ENCODE peak calls at places on chromosomes 6 and 20, in eight cellular contexts. One of them, this sample, is unnamed.
A peak's percentile ranks its signal among the peaks of the same experiment; 100 is the strongest.

GRCh38 chr20:41136695-41137411 is 490 bp upstream of the PLCG1 start:
- DNase-seq in cardiac muscle cell: peak; percentile 90
- DNase-seq in testis: peak; percentile 94
- DNase-seq in IMR-90: peak; percentile 67
- DNase-seq in tibial nerve: peak; percentile 87
- DNase-seq in tibial artery: peak; percentile 95
- DNase-seq in ovary: peak; percentile 94
- DNase-seq in brain microvascular endothelial cell: peak; percentile 71
- DNase-seq in this sample: peak; percentile 93

GRCh38 chr6:72966628-72967280 is 258.5 kb downstream of the KHDC1L start:
- DNase-seq in IMR-90: peak; percentile 27
- DNase-seq in brain microvascular endothelial cell: no peak
- DNase-seq in testis: no peak
- DNase-seq in tibial nerve: no peak
- DNase-seq in tibial artery: no peak
- DNase-seq in cardiac muscle cell: peak; percentile 43
- DNase-seq in ovary: no peak
- DNase-seq in this sample: no peak

GRCh38 chr6:111201764-111202163 is 114.5 kb downstream of the SLC16A10 start:
- DNase-seq in ovary: no peak
- DNase-seq in tibial artery: no peak
- DNase-seq in testis: no peak
- DNase-seq in brain microvascular endothelial cell: no peak
- DNase-seq in tibial nerve: no peak
- DNase-seq in IMR-90: no peak
- DNase-seq in cardiac muscle cell: no peak
- DNase-seq in this sample: no peak

GRCh38 chr20:49286689-49287551 is 9.1 kb upstream of the ZNFX1 start:
- DNase-seq in tibial artery: no peak
- DNase-seq in cardiac muscle cell: no peak
- DNase-seq in tibial nerve: no peak
- DNase-seq in ovary: no peak
- DNase-seq in brain microvascular endothelial cell: no peak
- DNase-seq in testis: no peak
- DNase-seq in IMR-90: peak; percentile 36
- DNase-seq in this sample: no peak

GRCh38 chr6:137080711-137081110 is 35.9 kb upstream of the IL20RA start:
- DNase-seq in IMR-90: no peak
- DNase-seq in brain microvascular endothelial cell: no peak
- DNase-seq in testis: no peak
- DNase-seq in tibial artery: no peak
- DNase-seq in tibial nerve: no peak
- DNase-seq in cardiac muscle cell: no peak
- DNase-seq in ovary: no peak
- DNase-seq in this sample: no peak

GRCh38 chr20:29349836-29350235 is 1907.6 kb upstream of the DEFB115 start:
- DNase-seq in tibial nerve: no peak
- DNase-seq in tibial artery: no peak
- DNase-seq in brain microvascular endothelial cell: no peak
- DNase-seq in ovary: no peak
- DNase-seq in cardiac muscle cell: no peak
- DNase-seq in IMR-90: no peak
- DNase-seq in testis: no peak
- DNase-seq in this sample: no peak

GRCh38 chr6:109349419-109349987 is 32.8 kb downstream of the CD164 start:
- DNase-seq in testis: peak; percentile 21
- DNase-seq in tibial artery: no peak
- DNase-seq in cardiac muscle cell: peak; percentile 95
- DNase-seq in ovary: no peak
- DNase-seq in IMR-90: peak; percentile 82
- DNase-seq in tibial nerve: no peak
- DNase-seq in brain microvascular endothelial cell: peak; percentile 52
- DNase-seq in this sample: no peak

GRCh38 chr6:129730477-129731165 is 20.6 kb upstream of the ARHGAP18 start:
- DNase-seq in tibial artery: no peak
- DNase-seq in IMR-90: no peak
- DNase-seq in tibial nerve: no peak
- DNase-seq in brain microvascular endothelial cell: no peak
- DNase-seq in testis: no peak
- DNase-seq in ovary: no peak
- DNase-seq in cardiac muscle cell: peak; percentile 48
- DNase-seq in this sample: no peak

GRCh38 chr6:83861077-83861476 is 1.6 kb downstream of the CYB5R4 start:
- DNase-seq in cardiac muscle cell: no peak
- DNase-seq in IMR-90: no peak
- DNase-seq in tibial nerve: no peak
- DNase-seq in testis: no peak
- DNase-seq in brain microvascular endothelial cell: no peak
- DNase-seq in tibial artery: no peak
- DNase-seq in ovary: no peak
- DNase-seq in this sample: no peak

GRCh38 chr20:49668181-49668877 is 45.3 kb downstream of the B4GALT5 start:
- DNase-seq in IMR-90: no peak
- DNase-seq in ovary: no peak
- DNase-seq in testis: peak; percentile 91
- DNase-seq in brain microvascular endothelial cell: no peak
- DNase-seq in tibial artery: no peak
- DNase-seq in tibial nerve: no peak
- DNase-seq in cardiac muscle cell: no peak
- DNase-seq in this sample: no peak

DNA sequence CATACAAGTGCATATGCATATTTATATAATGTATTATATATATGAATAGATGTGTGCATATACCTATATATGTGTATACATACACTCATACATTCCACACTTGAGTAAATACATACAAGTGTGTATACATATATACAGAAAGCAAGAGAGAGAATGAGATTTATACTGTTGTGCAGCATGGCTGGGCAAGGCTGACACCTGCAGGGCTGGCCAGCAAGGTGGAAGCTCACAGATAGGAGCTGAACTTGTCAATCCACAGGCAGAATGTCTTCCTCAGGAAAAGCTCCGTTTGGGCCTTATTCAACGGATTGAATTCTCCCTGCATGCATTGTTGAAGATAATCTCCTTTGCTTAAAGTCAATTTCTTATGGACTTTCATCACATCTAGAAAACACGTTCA is 256.7 kb downstream of the ZNF217 start:
- DNase-seq in ovary: no peak
- DNase-seq in IMR-90: no peak
- DNase-seq in cardiac muscle cell: no peak
- DNase-seq in tibial nerve: no peak
- DNase-seq in testis: no peak
- DNase-seq in brain microvascular endothelial cell: no peak
- DNase-seq in tibial artery: no peak
- DNase-seq in this sample: no peak
- TF ChIP-seq CTCF in ovary: no peak
- TF ChIP-seq CTCF in IMR-90: no peak
- TF ChIP-seq CTCF in cardiac muscle cell: no peak
- TF ChIP-seq CTCF in tibial nerve: no peak
- TF ChIP-seq CTCF in testis: no peak
- TF ChIP-seq CTCF in brain microvascular endothelial cell: no peak
- TF ChIP-seq CTCF in tibial artery: no peak
- TF ChIP-seq CTCF in this sample: no peak

DNA sequence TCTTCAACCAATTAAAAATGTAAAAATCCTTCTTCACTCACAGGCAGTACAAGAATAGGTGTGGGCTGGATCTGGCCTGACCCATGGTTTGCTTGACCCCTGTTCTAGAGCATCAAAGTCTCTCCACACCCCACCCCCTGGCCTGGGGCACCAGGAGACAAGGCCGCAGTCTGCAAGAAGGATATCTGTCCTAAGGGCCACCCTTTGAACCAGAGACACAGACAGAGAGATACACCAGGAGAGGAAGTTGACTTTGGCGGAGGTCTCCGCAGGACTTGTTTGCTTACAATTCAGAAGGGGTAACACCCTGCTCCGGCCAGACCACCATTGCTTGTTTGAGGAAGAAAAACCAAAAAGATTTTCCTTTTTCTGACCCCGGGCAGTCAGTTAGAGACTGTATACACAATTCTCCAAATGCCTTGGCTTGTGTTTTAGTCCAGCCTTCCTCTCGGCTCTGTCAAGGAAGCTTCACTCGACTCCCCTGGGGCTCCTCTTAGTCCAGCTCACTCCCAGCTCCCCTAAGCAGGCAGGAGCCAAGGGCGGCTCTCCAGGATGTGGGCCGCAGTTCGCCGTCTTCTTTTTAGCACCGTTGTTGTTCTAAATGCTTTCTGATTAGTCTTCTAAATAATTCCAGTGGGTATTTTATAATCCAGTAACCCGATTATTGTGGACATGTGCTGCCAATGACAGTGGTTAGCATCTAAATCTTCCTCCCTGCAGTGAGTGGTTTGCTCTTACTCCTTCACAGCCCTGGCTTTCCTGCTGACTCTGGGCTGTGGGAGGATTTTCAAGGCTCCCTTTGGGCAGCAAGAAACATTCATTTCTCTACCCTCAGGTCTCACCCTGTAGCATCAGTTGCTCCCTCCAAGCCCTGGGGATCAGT is 58.6 kb upstream of the MRPS10 start:
- DNase-seq in testis: peak; percentile 73
- DNase-seq in brain microvascular endothelial cell: peak; percentile 36
- DNase-seq in tibial artery: no peak
- DNase-seq in cardiac muscle cell: peak; percentile 73
- DNase-seq in tibial nerve: no peak
- DNase-seq in IMR-90: no peak
- DNase-seq in ovary: peak; percentile 62
- DNase-seq in this sample: peak; percentile 58
- H3K27ac ChIP-seq in testis: peak overlapping the region; percentile 2
- H3K27ac ChIP-seq in brain microvascular endothelial cell: peak overlapping the region; percentile 25
- H3K27ac ChIP-seq in tibial artery: no peak overlapping the region
- H3K27ac ChIP-seq in cardiac muscle cell: no peak overlapping the region
- H3K27ac ChIP-seq in tibial nerve: peak overlapping the region; percentile 39
- H3K27ac ChIP-seq in IMR-90: peak overlapping the region; percentile 77
- H3K27ac ChIP-seq in ovary: no peak overlapping the region
- H3K27ac ChIP-seq in this sample: no peak overlapping the region

GRCh38 chr6:154411076-154411475 is 54.5 kb upstream of the IPCEF1 start:
- DNase-seq in ovary: no peak
- DNase-seq in tibial artery: no peak
- DNase-seq in brain microvascular endothelial cell: no peak
- DNase-seq in tibial nerve: no peak
- DNase-seq in cardiac muscle cell: no peak
- DNase-seq in IMR-90: no peak
- DNase-seq in testis: no peak
- DNase-seq in this sample: no peak
- H3K4me3 ChIP-seq in ovary: peak overlapping the region; percentile 5
- H3K4me3 ChIP-seq in tibial artery: no peak overlapping the region
- H3K4me3 ChIP-seq in brain microvascular endothelial cell: peak overlapping the region; percentile 12
- H3K4me3 ChIP-seq in tibial nerve: no peak overlapping the region
- H3K4me3 ChIP-seq in cardiac muscle cell: no peak overlapping the region
- H3K4me3 ChIP-seq in IMR-90: peak overlapping the region; percentile 9
- H3K4me3 ChIP-seq in testis: no peak overlapping the region
- H3K4me3 ChIP-seq in this sample: peak overlapping the region; percentile 29

GRCh38 chr6:153104220-153104619 is 26.9 kb downstream of the RGS17 start:
- DNase-seq in cardiac muscle cell: no peak
- DNase-seq in brain microvascular endothelial cell: no peak
- DNase-seq in testis: no peak
- DNase-seq in IMR-90: no peak
- DNase-seq in tibial artery: no peak
- DNase-seq in ovary: no peak
- DNase-seq in tibial nerve: no peak
- DNase-seq in this sample: no peak

GRCh38 chr6:153103256-153103655 is 27.8 kb downstream of the RGS17 start:
- DNase-seq in testis: no peak
- DNase-seq in tibial artery: no peak
- DNase-seq in IMR-90: no peak
- DNase-seq in cardiac muscle cell: no peak
- DNase-seq in brain microvascular endothelial cell: no peak
- DNase-seq in ovary: no peak
- DNase-seq in tibial nerve: no peak
- DNase-seq in this sample: no peak

GRCh38 chr6:153106021-153106420 is 25.1 kb downstream of the RGS17 start:
- DNase-seq in brain microvascular endothelial cell: no peak
- DNase-seq in IMR-90: no peak
- DNase-seq in ovary: no peak
- DNase-seq in tibial artery: no peak
- DNase-seq in tibial nerve: no peak
- DNase-seq in testis: no peak
- DNase-seq in cardiac muscle cell: no peak
- DNase-seq in this sample: no peak

DNA sequence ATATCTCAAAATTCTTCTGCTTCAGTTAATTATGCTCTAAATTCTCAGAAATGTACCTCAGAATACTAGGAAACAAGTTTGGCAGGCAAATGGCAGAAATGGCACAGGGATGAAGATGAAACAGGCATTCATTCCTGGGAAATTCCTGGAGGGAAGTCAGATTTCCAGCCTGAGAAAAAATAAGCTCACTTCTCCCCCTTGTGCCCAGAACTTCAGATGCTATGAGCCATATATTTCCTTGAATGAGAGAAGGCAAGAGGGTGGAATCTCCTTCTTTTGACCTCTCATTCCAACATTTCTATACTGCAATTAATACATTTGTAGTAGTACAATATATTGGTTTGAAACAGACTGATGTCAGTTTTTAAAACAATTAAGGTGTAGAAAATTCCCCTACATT is 22.8 kb downstream of the RGS17 start:
- DNase-seq in tibial nerve: no peak
- DNase-seq in ovary: no peak
- DNase-seq in brain microvascular endothelial cell: no peak
- DNase-seq in testis: no peak
- DNase-seq in cardiac muscle cell: peak; percentile 53
- DNase-seq in IMR-90: no peak
- DNase-seq in tibial artery: no peak
- DNase-seq in this sample: no peak
- TF ChIP-seq CTCF in tibial nerve: no peak
- TF ChIP-seq CTCF in ovary: no peak
- TF ChIP-seq CTCF in brain microvascular endothelial cell: peak; percentile 66
- TF ChIP-seq CTCF in testis: no peak
- TF ChIP-seq CTCF in cardiac muscle cell: peak; percentile 42
- TF ChIP-seq CTCF in IMR-90: peak; percentile 49
- TF ChIP-seq CTCF in tibial artery: peak; percentile 45
- TF ChIP-seq CTCF in this sample: no peak

DNA sequence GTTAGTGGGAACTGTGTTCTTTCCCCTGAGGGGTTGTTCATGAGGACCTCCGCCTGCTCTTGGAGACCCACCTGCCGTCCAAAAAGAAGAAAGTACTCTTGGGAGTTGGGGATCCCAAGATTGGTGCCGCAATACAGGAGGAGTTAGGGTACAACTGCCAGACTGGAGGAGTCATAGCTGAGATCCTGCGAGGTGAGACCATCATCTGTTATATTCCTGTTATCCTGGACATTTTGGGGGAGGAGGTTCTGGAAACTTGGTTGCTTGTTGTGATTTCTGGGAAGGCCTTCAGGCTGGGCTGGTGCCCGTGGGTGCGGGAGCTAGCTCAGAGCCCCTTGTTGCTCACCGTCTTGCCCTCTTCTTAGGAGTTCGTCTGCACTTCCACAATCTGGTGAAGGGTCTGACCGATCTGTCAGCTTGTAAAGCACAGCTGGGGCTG is 2.0 kb downstream of the NOP56 start:
- DNase-seq in testis: no peak
- DNase-seq in cardiac muscle cell: no peak
- DNase-seq in IMR-90: no peak
- DNase-seq in ovary: no peak
- DNase-seq in tibial nerve: no peak
- DNase-seq in brain microvascular endothelial cell: no peak
- DNase-seq in tibial artery: peak; percentile 11
- DNase-seq in this sample: no peak
- H3K27ac ChIP-seq in testis: no peak overlapping the region
- H3K27ac ChIP-seq in cardiac muscle cell: no peak overlapping the region
- H3K27ac ChIP-seq in IMR-90: no peak overlapping the region
- H3K27ac ChIP-seq in ovary: no peak overlapping the region
- H3K27ac ChIP-seq in tibial nerve: no peak overlapping the region
- H3K27ac ChIP-seq in brain microvascular endothelial cell: no peak overlapping the region
- H3K27ac ChIP-seq in tibial artery: peak overlapping the region; percentile 82
- H3K27ac ChIP-seq in this sample: no peak overlapping the region